ENCODE peak calls at places on chromosomes 7 and 10, in six cellular contexts. One of them, this sample, is unnamed.

GRCh38 chr7:55349126-55349525 is 16.0 kb upstream of the LANCL2 start:
- DNase-seq in DMS79: no peak
- DNase-seq in left ventricle myocardium inferior: no peak
- DNase-seq in Calu3: no peak
- DNase-seq in GM13977: no peak
- DNase-seq in EH: no peak
- DNase-seq in this sample: no peak

GRCh38 chr7:94064541-94065191 is 60.5 kb upstream of the BET1 start:
- DNase-seq in DMS79: no peak
- DNase-seq in left ventricle myocardium inferior: no peak
- DNase-seq in Calu3: no peak
- DNase-seq in GM13977: no peak
- DNase-seq in EH: peak; percentile 51
- DNase-seq in this sample: no peak

GRCh38 chr7:85471740-85472139 is 284.9 kb upstream of the SEMA3D start:
- DNase-seq in DMS79: no peak
- DNase-seq in left ventricle myocardium inferior: no peak
- DNase-seq in Calu3: no peak
- DNase-seq in GM13977: no peak
- DNase-seq in EH: peak; percentile 81
- DNase-seq in this sample: peak; percentile 30

GRCh38 chr7:1086588-1087461 is 1.1 kb upstream of the GPER1 start:
- DNase-seq in DMS79: no peak
- DNase-seq in left ventricle myocardium inferior: peak; percentile 74
- DNase-seq in Calu3: peak; percentile 87
- DNase-seq in GM13977: peak; percentile 94
- DNase-seq in EH: peak; percentile 62
- DNase-seq in this sample: peak; percentile 83

GRCh38 chr10:35424680-35425285 is 88.5 kb downstream of the CCNY start:
- DNase-seq in DMS79: no peak
- DNase-seq in left ventricle myocardium inferior: no peak
- DNase-seq in Calu3: no peak
- DNase-seq in GM13977: no peak
- DNase-seq in EH: peak; percentile 25
- DNase-seq in this sample: no peak

GRCh38 chr10:74991435-74991834 is 120.0 kb upstream of the SAMD8 start:
- DNase-seq in DMS79: no peak
- DNase-seq in left ventricle myocardium inferior: no peak
- DNase-seq in Calu3: peak; percentile 34
- DNase-seq in GM13977: no peak
- DNase-seq in EH: peak; percentile 16
- DNase-seq in this sample: peak; percentile 64

GRCh38 chr10:74114041-74114448 is 36.6 kb downstream of the AP3M1 start:
- DNase-seq in DMS79: peak; percentile 44
- DNase-seq in left ventricle myocardium inferior: no peak
- DNase-seq in Calu3: no peak
- DNase-seq in GM13977: no peak
- DNase-seq in EH: no peak
- DNase-seq in this sample: no peak

GRCh38 chr7:69651101-69651590 is 52.9 kb downstream of the AUTS2 start:
- DNase-seq in DMS79: no peak
- DNase-seq in left ventricle myocardium inferior: no peak
- DNase-seq in Calu3: no peak
- DNase-seq in GM13977: peak; percentile 69
- DNase-seq in EH: no peak
- DNase-seq in this sample: peak; percentile 83

GRCh38 chr10:113924664-113925063 is 70.2 kb downstream of the NHLRC2 start:
- DNase-seq in DMS79: no peak
- DNase-seq in left ventricle myocardium inferior: no peak
- DNase-seq in Calu3: no peak
- DNase-seq in GM13977: no peak
- DNase-seq in EH: no peak
- DNase-seq in this sample: no peak

GRCh38 chr10:90352288-90352687 is 505.6 kb downstream of the HTR7 start:
- DNase-seq in DMS79: no peak
- DNase-seq in left ventricle myocardium inferior: no peak
- DNase-seq in Calu3: no peak
- DNase-seq in GM13977: no peak
- DNase-seq in EH: peak; percentile 2
- DNase-seq in this sample: peak; percentile 1